ENCODE peak calls at places on chromosomes 11 and 22, in four cellular contexts. T is H9, R is IMR-90, U is mesenchymal stem cell. W is an unnamed sample.
A peak's percentile ranks its signal among the peaks of the same experiment; 100 is the strongest.

GRCh38 chr11:40190294-40190693 is 1269.2 kb downstream of the LRRC4C start:
- DNase-seq in R (no peak), U (no peak), T (no peak), W (no peak)

GRCh38 chr22:41598081-41598480 is 8.4 kb upstream of the PMM1 start:
- DNase-seq in T (no peak), R (peak; percentile 88), U (peak; percentile 91), W (no peak)

GRCh38 chr11:13289081-13289480 is 11.5 kb downstream of the BMAL1 start:
- DNase-seq in U (peak; percentile 38), T (no peak), R (peak; percentile 43), W (no peak)

GRCh38 chr22:47439643-47440265 is 677.3 kb downstream of the TBC1D22A start:
- DNase-seq in T (no peak), U (no peak), R (no peak), W (no peak)

GRCh38 chr22:39446239-39446721 is 10.5 kb upstream of the MGAT3 start:
- DNase-seq in T (peak; percentile 74), R (no peak), U (no peak), W (no peak)

GRCh38 chr11:117565709-117566108 is 231.3 kb downstream of the DSCAML1 start:
- DNase-seq in R (no peak), T (peak; percentile 44), U (no peak), W (no peak)

GRCh38 chr11:73508243-73509176 is 89.4 kb downstream of the FAM168A start:
- DNase-seq in R (no peak), T (no peak), U (no peak), W (no peak)

GRCh38 chr11:93017821-93018690 is 48.6 kb downstream of the MTNR1B start:
- DNase-seq in U (no peak), T (no peak), R (no peak), W (no peak)

GRCh38 chr11:102047305-102047924 is at the start of gene CFAP300:
- DNase-seq in U (peak; percentile 81), T (peak; percentile 78), R (peak; percentile 33), W (peak; percentile 55)

GRCh38 chr11:8180469-8180868 is 11.6 kb upstream of the RIC3 start:
- DNase-seq in R (no peak), T (peak; percentile 67), U (no peak), W (no peak)

GRCh38 chr11:6681949-6682348 is 1.2 kb downstream of the MRPL17 start:
- DNase-seq in R (peak; percentile 28), T (no peak), U (peak; percentile 30), W (no peak)

GRCh38 chr22:40426671-40427070 is 56.3 kb downstream of the SGSM3 start:
- DNase-seq in T (no peak), U (peak; percentile 53), R (peak; percentile 88), W (no peak)

GRCh38 chr11:8311366-8311765 is 47.7 kb upstream of the LMO1 start:
- DNase-seq in U (no peak), R (no peak), T (no peak), W (no peak)

GRCh38 chr11:88178211-88178610 is 3.0 kb upstream of the RAB38 start:
- DNase-seq in T (no peak), R (peak; percentile 32), U (no peak), W (no peak)

GRCh38 chr11:85725510-85726258 is 39.7 kb upstream of the CCDC89 start:
- DNase-seq in U (peak; percentile 86), T (no peak), R (peak; percentile 97), W (no peak)

GRCh38 chr11:45921561-45922424 is 663 bp upstream of the LARGE2 start:
- DNase-seq in R (no peak), U (no peak), T (peak; percentile 98), W (peak; percentile 65)

GRCh38 chr11:119376197-119376847 is 5.2 kb downstream of the USP2 start:
- DNase-seq in R (peak; percentile 37), U (no peak), T (no peak), W (no peak)

GRCh38 chr11:112315861-112316739 is 55.4 kb upstream of the PLET1 start:
- DNase-seq in R (no peak), T (no peak), U (no peak), W (no peak)

GRCh38 chr11:76750746-76751145 is 32.4 kb upstream of the TSKU start:
- DNase-seq in U (no peak), R (no peak), T (no peak), W (no peak)

GRCh38 chr11:8566613-8567210 is 27.3 kb downstream of the STK33 start:
- DNase-seq in T (no peak), U (peak; percentile 57), R (peak; percentile 48), W (peak; percentile 32)

GRCh38 chr11:86126862-86127261 is 58.0 kb upstream of the PICALM start:
- DNase-seq in T (no peak), U (no peak), R (no peak), W (no peak)

GRCh38 chr11:57349491-57350274 is 11.5 kb downstream of the P2RX3 start:
- DNase-seq in R (peak; percentile 33), U (peak; percentile 48), T (peak; percentile 86), W (peak; percentile 76)

GRCh38 chr11:10485646-10486045 is 30.6 kb downstream of the AMPD3 start:
- DNase-seq in U (no peak), T (no peak), R (no peak), W (no peak)

GRCh38 chr11:10692716-10693115 is 839 bp downstream of the IRAG1 start:
- DNase-seq in U (no peak), R (no peak), T (no peak), W (no peak)

GRCh38 chr11:90532125-90532524 is 309.3 kb upstream of the CHORDC1 start:
- DNase-seq in R (no peak), T (no peak), U (no peak), W (no peak)

GRCh38 chr11:125433454-125434121 is 62.5 kb downstream of the FEZ1 start:
- DNase-seq in U (peak; percentile 63), T (peak; percentile 87), R (peak; percentile 66), W (peak; percentile 48)

GRCh38 chr11:105046898-105047579 is 1.9 kb upstream of the CARD16 start:
- DNase-seq in T (no peak), R (peak; percentile 100), U (peak; percentile 99), W (no peak)

GRCh38 chr22:40975346-40975745 is 24.2 kb downstream of the RBX1 start:
- DNase-seq in R (no peak), T (no peak), U (no peak), W (no peak)

GRCh38 chr11:43983221-43983795 is 40.9 kb downstream of the C11orf96 start:
- DNase-seq in R (peak; percentile 13), U (no peak), T (no peak), W (no peak)

GRCh38 chr22:37258810-37259472 is 14.9 kb upstream of the RAC2 start:
- DNase-seq in R (no peak), T (peak; percentile 37), U (no peak), W (no peak)

DNA sequence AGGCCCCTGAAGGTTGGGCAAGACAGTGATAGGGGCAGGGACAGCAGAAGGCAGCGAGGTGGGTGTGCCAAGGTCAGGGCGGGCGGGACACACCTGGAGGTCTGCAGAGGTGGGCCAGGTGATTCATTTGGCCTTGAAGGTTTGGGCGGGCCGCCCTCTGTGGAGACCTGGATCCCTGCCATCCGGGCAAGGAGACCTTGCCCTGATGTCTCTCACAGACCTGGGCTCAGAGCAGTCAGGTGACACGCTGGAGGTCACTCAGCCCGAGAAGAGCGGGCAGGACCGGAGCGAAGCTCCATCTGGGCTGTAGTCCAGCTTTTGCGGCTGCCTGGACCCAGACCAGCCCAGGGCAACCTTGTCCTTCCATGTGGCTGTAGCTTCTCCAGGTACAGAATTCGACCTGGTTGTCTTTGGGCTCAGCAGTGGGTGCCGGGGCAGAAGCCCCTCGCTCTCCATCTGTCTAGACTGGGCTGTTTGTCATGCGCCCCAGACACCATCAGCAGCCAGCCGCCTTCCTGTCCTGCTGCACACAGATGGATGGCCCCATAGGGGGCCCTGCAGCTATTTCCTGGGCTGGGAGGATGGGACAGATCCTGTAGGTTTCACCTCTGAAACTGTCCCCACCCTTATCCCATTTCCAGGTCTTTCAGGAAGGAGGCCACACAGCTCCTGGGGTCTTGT is 3.1 kb downstream of the MRGPRG start:
- DNase-seq in T (no peak), R (no peak), U (no peak), W (no peak)
- H4K91ac ChIP-seq in T (no peak overlapping the region), R (no peak overlapping the region), U (no peak overlapping the region), W (no peak overlapping the region)

DNA sequence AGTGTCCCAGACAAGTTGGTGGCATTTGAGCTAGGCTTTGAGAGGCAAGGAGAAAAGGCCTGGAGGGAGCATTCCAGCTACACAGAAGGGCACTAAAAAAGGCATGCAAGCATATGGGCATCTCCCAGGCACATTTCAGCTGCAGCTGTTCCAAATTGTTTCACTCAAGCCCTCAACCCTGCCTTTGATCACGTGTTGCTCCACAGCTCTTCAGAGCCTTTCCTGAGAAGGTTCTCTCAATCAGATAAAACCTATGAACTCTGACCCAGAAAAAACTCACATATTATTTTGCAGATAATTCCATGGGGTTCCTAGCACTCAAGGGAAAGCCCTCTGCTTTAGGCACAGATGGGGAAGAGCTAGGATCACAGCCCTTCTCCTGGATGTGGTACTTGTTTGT is 24.4 kb upstream of the HSPA8 start:
- DNase-seq in U (no peak), T (no peak), R (no peak), W (no peak)
- H3K27ac ChIP-seq in U (no peak overlapping the region), T (no peak overlapping the region), R (no peak overlapping the region), W (no peak overlapping the region)

GRCh38 chr11:129375731-129376657 is at the start of gene BARX2:
- DNase-seq in U (peak; percentile 57), T (peak; percentile 75), R (peak; percentile 54), W (peak; percentile 74)
- H3K23ac ChIP-seq in U (no peak within 1 kb of the TSS), T (no peak within 1 kb of the TSS), R (no peak within 1 kb of the TSS), W (peak within 1 kb of the TSS; percentile 1)

GRCh38 chr22:17268501-17269223 is 49.4 kb upstream of the ADA2 start:
- DNase-seq in U (no peak), T (peak; percentile 57), R (no peak), W (no peak)
- H4K91ac ChIP-seq in U (no peak overlapping the region), T (no peak overlapping the region), R (no peak overlapping the region), W (no peak overlapping the region)

DNA sequence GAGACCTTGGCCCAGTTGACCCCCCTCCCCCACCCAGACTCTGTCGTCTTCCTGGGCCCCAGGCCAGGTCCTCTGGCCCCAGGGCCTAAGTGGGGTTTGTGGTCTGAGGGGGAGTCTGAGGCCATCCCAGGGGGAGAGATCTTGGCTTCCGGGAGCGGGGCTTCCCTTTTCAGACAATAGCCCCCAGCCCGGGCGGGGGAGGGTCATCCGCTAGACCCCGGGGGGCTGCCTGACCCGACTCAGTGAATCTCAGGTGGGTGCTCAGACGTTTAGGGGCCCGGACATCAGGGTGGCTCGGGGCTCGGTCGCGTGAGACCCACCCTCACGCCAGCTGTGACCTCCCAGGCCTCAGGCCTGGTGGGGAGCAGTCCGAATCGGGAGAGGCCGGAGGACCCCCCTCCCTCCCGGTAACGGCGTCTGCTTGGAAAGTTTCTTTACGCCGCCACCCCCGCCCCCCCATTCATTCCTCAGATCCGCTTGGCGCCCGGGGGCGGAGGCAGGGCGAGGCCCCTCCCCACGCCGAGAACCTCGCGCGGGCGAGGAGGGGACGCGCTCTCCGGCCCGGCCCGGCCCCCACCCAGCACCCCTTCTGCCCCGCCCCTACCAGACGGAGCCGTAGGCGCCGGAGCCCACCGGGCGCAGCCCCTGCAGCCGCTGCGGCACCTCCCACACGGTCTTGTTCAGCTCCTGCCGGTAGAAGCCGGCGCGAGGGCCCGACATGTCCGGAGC is 443 bp downstream of the MAPK11 start:
- DNase-seq in R (peak; percentile 31), U (peak; percentile 33), T (no peak), W (no peak)
- H3K27ac ChIP-seq in R (no peak overlapping the region), U (no peak overlapping the region), T (no peak overlapping the region), W (no peak overlapping the region)

GRCh38 chr11:41351825-41352224 is 107.6 kb downstream of the LRRC4C start:
- DNase-seq in T (no peak), U (no peak), R (no peak), W (no peak)
- H3K23ac ChIP-seq in T (no peak overlapping the region), U (no peak overlapping the region), R (no peak overlapping the region), W (no peak overlapping the region)

W was measured in neuronal stem cell.